ENCODE peak calls at places on chromosomes 3 and 15, in eight cellular contexts. One of them, this sample, is unnamed.

GRCh38 chr3:945738-946137 is 147.1 kb upstream of the CNTN6 start:
- DNase-seq in astrocyte of the spinal cord: no peak
- DNase-seq in Peyer's patch: no peak
- DNase-seq in CD4-positive, alpha-beta T cell: no peak
- DNase-seq in B cell: no peak
- DNase-seq in cardiac muscle cell: no peak
- DNase-seq in uterus: no peak
- DNase-seq in HFF-Myc: no peak
- DNase-seq in this sample: no peak

GRCh38 chr3:22542311-22542710 is 660.8 kb upstream of the UBE2E2 start:
- DNase-seq in astrocyte of the spinal cord: peak; percentile 3
- DNase-seq in Peyer's patch: no peak
- DNase-seq in CD4-positive, alpha-beta T cell: no peak
- DNase-seq in B cell: no peak
- DNase-seq in cardiac muscle cell: peak; percentile 24
- DNase-seq in uterus: no peak
- DNase-seq in HFF-Myc: no peak
- DNase-seq in this sample: no peak

GRCh38 chr3:150030841-150031240 is 60.1 kb upstream of the PFN2 start:
- DNase-seq in astrocyte of the spinal cord: no peak
- DNase-seq in Peyer's patch: no peak
- DNase-seq in CD4-positive, alpha-beta T cell: no peak
- DNase-seq in B cell: no peak
- DNase-seq in cardiac muscle cell: no peak
- DNase-seq in uterus: no peak
- DNase-seq in HFF-Myc: no peak
- DNase-seq in this sample: no peak

GRCh38 chr3:4355401-4356224 is 52.4 kb downstream of the SETMAR start:
- DNase-seq in astrocyte of the spinal cord: no peak
- DNase-seq in Peyer's patch: no peak
- DNase-seq in CD4-positive, alpha-beta T cell: no peak
- DNase-seq in B cell: no peak
- DNase-seq in cardiac muscle cell: no peak
- DNase-seq in uterus: peak; percentile 32
- DNase-seq in HFF-Myc: no peak
- DNase-seq in this sample: no peak

GRCh38 chr3:197525706-197526105 is 30.1 kb downstream of the BDH1 start:
- DNase-seq in astrocyte of the spinal cord: peak; percentile 39
- DNase-seq in Peyer's patch: no peak
- DNase-seq in CD4-positive, alpha-beta T cell: no peak
- DNase-seq in B cell: no peak
- DNase-seq in cardiac muscle cell: peak; percentile 34
- DNase-seq in uterus: no peak
- DNase-seq in HFF-Myc: no peak
- DNase-seq in this sample: no peak

GRCh38 chr15:75455982-75456531 is 4.6 kb upstream of the SIN3A start:
- DNase-seq in astrocyte of the spinal cord: peak; percentile 56
- DNase-seq in Peyer's patch: no peak
- DNase-seq in CD4-positive, alpha-beta T cell: peak; percentile 39
- DNase-seq in B cell: peak; percentile 59
- DNase-seq in cardiac muscle cell: peak; percentile 49
- DNase-seq in uterus: no peak
- DNase-seq in HFF-Myc: no peak
- DNase-seq in this sample: peak; percentile 58

GRCh38 chr3:50616770-50617095 is 218 bp upstream of the MAPKAPK3 start:
- DNase-seq in astrocyte of the spinal cord: peak; percentile 90
- DNase-seq in Peyer's patch: peak; percentile 97
- DNase-seq in CD4-positive, alpha-beta T cell: peak; percentile 87
- DNase-seq in B cell: peak; percentile 96
- DNase-seq in cardiac muscle cell: peak; percentile 91
- DNase-seq in uterus: peak; percentile 96
- DNase-seq in HFF-Myc: no peak
- DNase-seq in this sample: peak; percentile 96

GRCh38 chr15:38860253-38860652 is 295.6 kb upstream of the RASGRP1 start:
- DNase-seq in astrocyte of the spinal cord: no peak
- DNase-seq in Peyer's patch: no peak
- DNase-seq in CD4-positive, alpha-beta T cell: no peak
- DNase-seq in B cell: no peak
- DNase-seq in cardiac muscle cell: peak; percentile 70
- DNase-seq in uterus: no peak
- DNase-seq in HFF-Myc: no peak
- DNase-seq in this sample: no peak

GRCh38 chr15:72202302-72202701 is 4.7 kb upstream of the GRAMD2A start:
- DNase-seq in astrocyte of the spinal cord: no peak
- DNase-seq in Peyer's patch: no peak
- DNase-seq in CD4-positive, alpha-beta T cell: no peak
- DNase-seq in B cell: no peak
- DNase-seq in cardiac muscle cell: no peak
- DNase-seq in uterus: no peak
- DNase-seq in HFF-Myc: no peak
- DNase-seq in this sample: no peak

GRCh38 chr3:172186607-172187006 is 147.2 kb downstream of the FNDC3B start:
- DNase-seq in astrocyte of the spinal cord: no peak
- DNase-seq in Peyer's patch: no peak
- DNase-seq in CD4-positive, alpha-beta T cell: no peak
- DNase-seq in B cell: no peak
- DNase-seq in cardiac muscle cell: no peak
- DNase-seq in uterus: no peak
- DNase-seq in HFF-Myc: no peak
- DNase-seq in this sample: no peak

DNA sequence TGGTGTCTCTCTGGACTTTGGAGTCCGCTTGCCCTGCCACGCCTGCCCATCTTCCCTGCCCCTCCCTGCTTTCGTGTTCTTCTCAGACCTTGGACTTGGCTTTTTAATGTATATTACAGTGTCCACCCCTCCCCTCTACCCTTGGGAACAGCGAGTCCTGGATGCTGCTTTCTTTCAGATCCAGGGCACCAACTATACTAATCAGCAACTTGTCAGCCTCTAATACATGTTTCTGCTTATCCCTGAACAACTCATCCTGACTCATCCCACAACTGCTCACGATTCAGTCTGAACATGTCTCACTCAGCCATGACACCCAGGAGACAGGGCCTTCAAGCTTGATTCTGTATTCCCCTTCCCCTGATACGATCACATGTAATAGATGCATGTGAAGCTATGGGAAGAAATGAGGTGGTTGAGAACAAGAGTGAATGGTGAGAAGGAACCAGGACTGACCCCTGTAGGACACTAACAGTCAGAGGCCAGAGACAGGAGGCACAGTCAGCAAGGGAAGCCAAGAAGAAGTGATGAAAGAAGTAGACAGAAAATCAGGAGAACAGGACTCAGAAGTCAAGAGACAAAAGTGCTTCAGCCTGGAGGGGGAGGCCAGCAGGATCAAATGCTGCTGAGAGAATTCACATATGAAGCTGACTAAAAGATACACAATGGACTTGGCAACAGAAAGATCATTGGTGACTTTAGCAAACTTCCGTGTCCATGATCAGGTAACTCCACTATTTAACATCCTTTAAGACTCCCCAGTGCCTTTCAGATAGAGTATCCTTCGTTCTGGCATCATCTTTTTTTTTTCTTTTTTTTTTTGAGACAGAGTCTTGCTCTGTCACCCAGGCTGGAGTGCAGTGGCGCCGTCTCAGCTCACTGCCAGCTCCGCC is 35.4 kb downstream of the BCL2L10 start:
- DNase-seq in astrocyte of the spinal cord: peak; percentile 75
- DNase-seq in Peyer's patch: peak; percentile 71
- DNase-seq in CD4-positive, alpha-beta T cell: no peak
- DNase-seq in B cell: no peak
- DNase-seq in cardiac muscle cell: peak; percentile 50
- DNase-seq in uterus: no peak
- DNase-seq in HFF-Myc: peak; percentile 40
- DNase-seq in this sample: no peak
- TF ChIP-seq CTCF in astrocyte of the spinal cord: no peak
- TF ChIP-seq CTCF in Peyer's patch: no peak
- TF ChIP-seq CTCF in CD4-positive, alpha-beta T cell: no peak
- TF ChIP-seq CTCF in B cell: no peak
- TF ChIP-seq CTCF in cardiac muscle cell: peak; percentile 12
- TF ChIP-seq CTCF in uterus: no peak
- TF ChIP-seq CTCF in HFF-Myc: no peak
- TF ChIP-seq CTCF in this sample: peak; percentile 22

GRCh38 chr3:63662500-63662899 is 10.0 kb downstream of the SNTN start:
- DNase-seq in astrocyte of the spinal cord: no peak
- DNase-seq in Peyer's patch: no peak
- DNase-seq in CD4-positive, alpha-beta T cell: no peak
- DNase-seq in B cell: no peak
- DNase-seq in cardiac muscle cell: no peak
- DNase-seq in uterus: no peak
- DNase-seq in HFF-Myc: no peak
- DNase-seq in this sample: no peak
- TF ChIP-seq CTCF in astrocyte of the spinal cord: no peak
- TF ChIP-seq CTCF in Peyer's patch: no peak
- TF ChIP-seq CTCF in CD4-positive, alpha-beta T cell: no peak
- TF ChIP-seq CTCF in B cell: no peak
- TF ChIP-seq CTCF in cardiac muscle cell: no peak
- TF ChIP-seq CTCF in uterus: no peak
- TF ChIP-seq CTCF in HFF-Myc: no peak
- TF ChIP-seq CTCF in this sample: no peak

GRCh38 chr15:31802761-31803160 is 227.6 kb upstream of the CHRNA7 start:
- DNase-seq in astrocyte of the spinal cord: no peak
- DNase-seq in Peyer's patch: no peak
- DNase-seq in CD4-positive, alpha-beta T cell: no peak
- DNase-seq in B cell: no peak
- DNase-seq in cardiac muscle cell: no peak
- DNase-seq in uterus: no peak
- DNase-seq in HFF-Myc: no peak
- DNase-seq in this sample: no peak

GRCh38 chr15:31801152-31801551 is 229.2 kb upstream of the CHRNA7 start:
- DNase-seq in astrocyte of the spinal cord: no peak
- DNase-seq in Peyer's patch: no peak
- DNase-seq in CD4-positive, alpha-beta T cell: no peak
- DNase-seq in B cell: no peak
- DNase-seq in cardiac muscle cell: no peak
- DNase-seq in uterus: no peak
- DNase-seq in HFF-Myc: no peak
- DNase-seq in this sample: no peak

GRCh38 chr15:31805090-31805662 is 225.1 kb upstream of the CHRNA7 start:
- DNase-seq in astrocyte of the spinal cord: no peak
- DNase-seq in Peyer's patch: no peak
- DNase-seq in CD4-positive, alpha-beta T cell: no peak
- DNase-seq in B cell: no peak
- DNase-seq in cardiac muscle cell: no peak
- DNase-seq in uterus: no peak
- DNase-seq in HFF-Myc: no peak
- DNase-seq in this sample: no peak

GRCh38 chr15:31803388-31803884 is 226.9 kb upstream of the CHRNA7 start:
- DNase-seq in astrocyte of the spinal cord: no peak
- DNase-seq in Peyer's patch: no peak
- DNase-seq in CD4-positive, alpha-beta T cell: no peak
- DNase-seq in B cell: no peak
- DNase-seq in cardiac muscle cell: no peak
- DNase-seq in uterus: no peak
- DNase-seq in HFF-Myc: no peak
- DNase-seq in this sample: no peak

DNA sequence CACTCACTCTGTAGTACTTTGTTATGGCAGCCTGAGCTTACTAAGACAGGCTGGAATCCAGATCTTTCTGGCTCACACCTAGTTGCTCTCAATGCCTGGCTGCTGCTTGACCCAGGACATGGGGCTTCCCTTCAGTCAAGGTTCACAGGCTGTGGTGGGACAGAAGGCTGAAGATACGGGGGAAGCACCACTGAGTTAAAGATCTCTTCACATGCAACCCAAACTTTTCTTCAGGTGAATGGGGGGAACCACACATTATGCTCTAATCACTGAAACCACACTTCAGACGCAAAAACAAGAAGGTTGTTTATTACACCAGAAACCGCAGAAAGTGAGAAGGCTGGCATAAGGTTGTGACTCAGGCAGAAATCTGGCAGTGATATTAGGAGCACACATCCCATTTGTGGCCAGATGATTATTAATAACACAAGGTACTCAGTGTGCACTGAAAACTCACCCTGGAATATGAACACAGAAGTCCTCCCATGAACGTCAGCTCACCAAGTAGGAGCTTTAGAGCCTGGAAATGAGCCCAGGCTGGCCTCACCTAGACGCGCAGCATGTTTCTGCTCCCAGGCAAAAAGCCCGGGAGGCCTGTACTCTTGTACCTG is 230.5 kb upstream of the CHRNA7 start:
- DNase-seq in astrocyte of the spinal cord: no peak
- DNase-seq in Peyer's patch: no peak
- DNase-seq in CD4-positive, alpha-beta T cell: no peak
- DNase-seq in B cell: no peak
- DNase-seq in cardiac muscle cell: no peak
- DNase-seq in uterus: no peak
- DNase-seq in HFF-Myc: no peak
- DNase-seq in this sample: peak; percentile 63
- TF ChIP-seq CTCF in astrocyte of the spinal cord: no peak
- TF ChIP-seq CTCF in Peyer's patch: no peak
- TF ChIP-seq CTCF in CD4-positive, alpha-beta T cell: no peak
- TF ChIP-seq CTCF in B cell: no peak
- TF ChIP-seq CTCF in cardiac muscle cell: no peak
- TF ChIP-seq CTCF in uterus: no peak
- TF ChIP-seq CTCF in HFF-Myc: no peak
- TF ChIP-seq CTCF in this sample: no peak

GRCh38 chr3:55896155-55896554 is 409.0 kb upstream of the WNT5A start:
- DNase-seq in astrocyte of the spinal cord: no peak
- DNase-seq in Peyer's patch: no peak
- DNase-seq in CD4-positive, alpha-beta T cell: no peak
- DNase-seq in B cell: no peak
- DNase-seq in cardiac muscle cell: no peak
- DNase-seq in uterus: no peak
- DNase-seq in HFF-Myc: no peak
- DNase-seq in this sample: no peak

GRCh38 chr3:55903680-55904079 is 416.6 kb upstream of the WNT5A start:
- DNase-seq in astrocyte of the spinal cord: no peak
- DNase-seq in Peyer's patch: no peak
- DNase-seq in CD4-positive, alpha-beta T cell: no peak
- DNase-seq in B cell: no peak
- DNase-seq in cardiac muscle cell: no peak
- DNase-seq in uterus: no peak
- DNase-seq in HFF-Myc: no peak
- DNase-seq in this sample: no peak

GRCh38 chr3:55904716-55905115 is 417.6 kb upstream of the WNT5A start:
- DNase-seq in astrocyte of the spinal cord: no peak
- DNase-seq in Peyer's patch: no peak
- DNase-seq in CD4-positive, alpha-beta T cell: no peak
- DNase-seq in B cell: no peak
- DNase-seq in cardiac muscle cell: no peak
- DNase-seq in uterus: no peak
- DNase-seq in HFF-Myc: no peak
- DNase-seq in this sample: no peak

GRCh38 chr3:55897573-55898224 is 410.6 kb upstream of the WNT5A start:
- DNase-seq in astrocyte of the spinal cord: peak; percentile 27
- DNase-seq in Peyer's patch: no peak
- DNase-seq in CD4-positive, alpha-beta T cell: no peak
- DNase-seq in B cell: no peak
- DNase-seq in cardiac muscle cell: no peak
- DNase-seq in uterus: no peak
- DNase-seq in HFF-Myc: no peak
- DNase-seq in this sample: no peak

DNA sequence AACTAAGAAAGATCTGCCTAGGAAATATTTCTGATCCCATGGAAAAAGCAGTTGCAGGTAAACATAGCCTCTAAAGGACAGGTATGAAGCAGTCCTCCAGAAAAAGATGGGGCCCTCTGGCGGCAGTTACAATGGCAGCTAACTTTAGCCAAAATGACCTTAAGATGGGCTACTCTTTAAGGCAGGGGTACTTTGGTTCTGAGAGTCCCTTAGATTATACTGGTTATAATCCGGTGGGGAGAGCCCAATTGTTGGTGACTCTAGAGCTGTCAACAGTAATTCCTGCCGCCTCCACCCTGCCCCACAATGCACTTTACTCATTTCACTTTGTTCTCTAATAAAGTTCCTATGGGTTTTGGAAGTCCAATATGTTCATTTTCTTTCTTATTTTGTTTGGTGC is 412.8 kb upstream of the WNT5A start:
- DNase-seq in astrocyte of the spinal cord: no peak
- DNase-seq in Peyer's patch: no peak
- DNase-seq in CD4-positive, alpha-beta T cell: no peak
- DNase-seq in B cell: no peak
- DNase-seq in cardiac muscle cell: no peak
- DNase-seq in uterus: no peak
- DNase-seq in HFF-Myc: no peak
- DNase-seq in this sample: no peak
- TF ChIP-seq CTCF in astrocyte of the spinal cord: peak; percentile 40
- TF ChIP-seq CTCF in Peyer's patch: no peak
- TF ChIP-seq CTCF in CD4-positive, alpha-beta T cell: no peak
- TF ChIP-seq CTCF in B cell: no peak
- TF ChIP-seq CTCF in cardiac muscle cell: peak; percentile 20
- TF ChIP-seq CTCF in uterus: no peak
- TF ChIP-seq CTCF in HFF-Myc: no peak
- TF ChIP-seq CTCF in this sample: peak; percentile 2

This sample was measured in GM13977.